ENCODE peak calls at places on chromosomes 2 and 18, in four cellular contexts. One of them, this sample, is unnamed.

GRCh38 chr2:120559401-120559800 is 176.3 kb upstream of the GLI2 start:
- DNase-seq in WTC11: no peak
- DNase-seq in A549: no peak
- DNase-seq in HCT116: no peak
- DNase-seq in this sample: no peak

GRCh38 chr2:190587106-190587505 is 52.6 kb upstream of the NEMP2 start:
- DNase-seq in HCT116: no peak
- DNase-seq in A549: no peak
- DNase-seq in WTC11: no peak
- DNase-seq in this sample: no peak

GRCh38 chr2:165141601-165142000 is 62.2 kb downstream of the SCN3A start:
- DNase-seq in A549: no peak
- DNase-seq in WTC11: no peak
- DNase-seq in HCT116: no peak
- DNase-seq in this sample: no peak

GRCh38 chr18:75656035-75656434 is 228.5 kb upstream of the SMIM21 start:
- DNase-seq in HCT116: no peak
- DNase-seq in WTC11: no peak
- DNase-seq in A549: no peak
- DNase-seq in this sample: peak

GRCh38 chr18:76709659-76710645 is 112.4 kb upstream of the ZNF236 start:
- DNase-seq in HCT116: peak
- DNase-seq in WTC11: peak
- DNase-seq in A549: peak
- DNase-seq in this sample: peak

GRCh38 chr18:22687892-22688680 is 245.0 kb upstream of the RBBP8 start:
- DNase-seq in A549: no peak
- DNase-seq in HCT116: no peak
- DNase-seq in WTC11: no peak
- DNase-seq in this sample: no peak

GRCh38 chr2:86398911-86399474 is 42.2 kb upstream of the KDM3A start:
- DNase-seq in HCT116: no peak
- DNase-seq in A549: no peak
- DNase-seq in WTC11: no peak
- DNase-seq in this sample: peak

GRCh38 chr2:8567469-8568108 is 114.3 kb upstream of the ID2 start:
- DNase-seq in HCT116: no peak
- DNase-seq in A549: no peak
- DNase-seq in WTC11: no peak
- DNase-seq in this sample: no peak

GRCh38 chr2:226184940-226185575 is 614.6 kb downstream of the IRS1 start:
- DNase-seq in HCT116: no peak
- DNase-seq in WTC11: peak
- DNase-seq in A549: peak
- DNase-seq in this sample: peak

GRCh38 chr18:5456577-5457466 is 87.0 kb downstream of the EPB41L3 start:
- DNase-seq in A549: no peak
- DNase-seq in HCT116: no peak
- DNase-seq in WTC11: peak
- DNase-seq in this sample: no peak

GRCh38 chr2:24792874-24793751 is at the start of the genes CENPO and PTRHD1:
- DNase-seq in WTC11: peak
- DNase-seq in HCT116: peak
- DNase-seq in A549: peak
- DNase-seq in this sample: peak

GRCh38 chr18:75207298-75208054 is 1.5 kb downstream of the PTGR3 start:
- DNase-seq in A549: no peak
- DNase-seq in HCT116: no peak
- DNase-seq in WTC11: no peak
- DNase-seq in this sample: peak

GRCh38 chr2:60068755-60069154 is 484.7 kb downstream of the BCL11A start:
- DNase-seq in WTC11: no peak
- DNase-seq in HCT116: no peak
- DNase-seq in A549: no peak
- DNase-seq in this sample: peak

GRCh38 chr2:20411361-20411894 is 35.4 kb upstream of the RHOB start:
- DNase-seq in HCT116: peak
- DNase-seq in WTC11: peak
- DNase-seq in A549: peak
- DNase-seq in this sample: peak

DNA sequence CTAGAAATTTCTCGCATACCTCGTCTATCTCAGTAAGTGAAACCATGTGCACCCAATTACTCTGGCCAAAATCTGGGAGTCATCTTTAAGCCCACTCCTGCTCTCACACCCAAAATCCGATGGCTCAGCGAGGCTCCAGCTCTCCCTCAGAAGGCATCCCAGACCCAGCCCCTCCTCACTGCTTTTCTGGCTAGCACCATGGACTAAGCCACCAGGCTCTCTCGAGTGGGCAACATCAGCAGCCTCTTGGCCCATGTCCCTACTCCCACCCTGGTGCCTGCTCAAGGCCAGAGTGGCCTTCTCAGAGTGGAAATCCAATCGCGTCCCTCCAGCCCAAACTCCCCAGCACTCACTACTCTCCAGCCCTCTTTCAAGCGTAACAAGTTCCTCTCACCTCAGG is 27.2 kb downstream of the TNS1 start:
- DNase-seq in HCT116: no peak
- DNase-seq in WTC11: no peak
- DNase-seq in A549: no peak
- DNase-seq in this sample: no peak
- TF ChIP-seq MAX in HCT116: no peak
- TF ChIP-seq MAX in WTC11: no peak
- TF ChIP-seq MAX in A549: no peak
- TF ChIP-seq MAX in this sample: no peak

GRCh38 chr2:178194600-178195389 is 483 bp downstream of the OSBPL6 start:
- DNase-seq in WTC11: peak
- DNase-seq in A549: peak
- DNase-seq in HCT116: no peak
- DNase-seq in this sample: peak
- TF ChIP-seq MAX in WTC11: no peak
- TF ChIP-seq MAX in A549: no peak
- TF ChIP-seq MAX in HCT116: no peak
- TF ChIP-seq MAX in this sample: peak

DNA sequence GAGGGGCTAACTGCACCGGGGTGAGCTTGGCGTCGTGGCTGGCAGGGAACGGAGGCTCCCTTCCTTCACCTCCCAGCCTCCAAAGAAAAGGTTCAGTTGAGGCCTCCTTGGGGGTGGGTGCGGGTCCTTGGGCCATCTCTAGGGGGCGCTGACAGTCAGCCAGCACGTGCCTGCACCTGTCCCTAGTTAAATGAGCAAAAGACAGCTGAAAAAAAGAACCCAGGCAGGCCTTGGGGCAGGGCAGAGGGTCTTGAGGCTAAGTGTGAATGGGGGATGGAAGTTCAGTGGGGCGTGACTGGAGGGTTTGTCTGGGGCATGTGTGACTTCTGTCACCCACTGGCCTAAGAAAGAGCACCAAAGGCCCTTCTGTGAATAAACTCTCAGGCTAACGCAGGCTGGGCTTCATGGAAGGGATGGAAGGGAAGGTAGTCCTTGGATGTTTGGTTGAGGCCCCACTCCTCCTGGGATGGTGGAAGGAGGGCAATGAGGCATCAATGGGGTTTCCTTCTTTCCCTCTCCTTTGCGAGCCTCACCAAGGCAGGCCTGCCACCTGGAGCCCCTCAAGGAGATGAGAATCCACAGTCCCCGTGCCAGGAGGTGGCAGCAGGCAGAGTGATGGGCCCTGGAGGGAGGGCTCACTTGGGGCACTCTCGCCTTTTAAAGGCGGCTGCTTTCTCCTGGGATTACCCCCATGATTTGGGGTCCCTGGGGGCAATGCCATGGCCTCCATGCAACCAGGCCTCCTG is 56.2 kb downstream of the ZFP36L2 start:
- DNase-seq in A549: peak
- DNase-seq in WTC11: peak
- DNase-seq in HCT116: no peak
- DNase-seq in this sample: peak
- TF ChIP-seq MAX in A549: peak
- TF ChIP-seq MAX in WTC11: peak
- TF ChIP-seq MAX in HCT116: peak
- TF ChIP-seq MAX in this sample: peak

DNA sequence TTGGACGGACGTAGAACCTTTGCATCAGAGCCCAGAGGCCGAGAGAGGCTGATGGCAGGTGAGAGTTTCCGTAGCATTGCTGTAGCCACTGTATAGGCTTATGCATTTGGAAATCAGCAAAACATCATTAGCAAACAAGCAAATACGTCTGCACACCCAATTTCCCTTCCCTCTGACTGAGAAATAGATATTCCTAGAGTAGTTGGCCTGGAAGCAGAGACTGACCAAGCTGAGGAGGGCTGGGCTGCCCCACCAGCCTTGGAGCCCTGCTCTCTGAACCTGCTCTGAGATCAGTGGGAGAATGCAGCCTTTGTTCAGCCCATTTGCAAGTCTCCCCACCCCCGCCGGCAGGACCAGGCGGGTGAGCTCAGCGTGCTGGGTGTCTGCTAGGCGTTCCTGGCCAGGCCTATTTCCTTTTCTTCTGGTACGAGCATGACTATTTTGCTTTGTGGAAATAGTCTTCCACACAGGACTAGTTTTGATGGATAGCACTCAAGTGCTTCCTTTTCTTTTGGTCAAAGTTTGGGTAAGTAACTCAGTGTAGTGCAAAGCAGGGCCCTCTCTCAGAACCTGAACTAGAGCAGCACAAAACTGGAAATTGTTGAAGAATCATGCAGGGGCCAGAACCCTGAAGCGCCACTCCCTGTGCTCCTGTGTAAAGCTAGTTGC is 21.9 kb upstream of the RNF149 start:
- DNase-seq in A549: no peak
- DNase-seq in HCT116: no peak
- DNase-seq in WTC11: peak
- DNase-seq in this sample: no peak
- TF ChIP-seq MAX in A549: no peak
- TF ChIP-seq MAX in HCT116: no peak
- TF ChIP-seq MAX in WTC11: no peak
- TF ChIP-seq MAX in this sample: no peak

DNA sequence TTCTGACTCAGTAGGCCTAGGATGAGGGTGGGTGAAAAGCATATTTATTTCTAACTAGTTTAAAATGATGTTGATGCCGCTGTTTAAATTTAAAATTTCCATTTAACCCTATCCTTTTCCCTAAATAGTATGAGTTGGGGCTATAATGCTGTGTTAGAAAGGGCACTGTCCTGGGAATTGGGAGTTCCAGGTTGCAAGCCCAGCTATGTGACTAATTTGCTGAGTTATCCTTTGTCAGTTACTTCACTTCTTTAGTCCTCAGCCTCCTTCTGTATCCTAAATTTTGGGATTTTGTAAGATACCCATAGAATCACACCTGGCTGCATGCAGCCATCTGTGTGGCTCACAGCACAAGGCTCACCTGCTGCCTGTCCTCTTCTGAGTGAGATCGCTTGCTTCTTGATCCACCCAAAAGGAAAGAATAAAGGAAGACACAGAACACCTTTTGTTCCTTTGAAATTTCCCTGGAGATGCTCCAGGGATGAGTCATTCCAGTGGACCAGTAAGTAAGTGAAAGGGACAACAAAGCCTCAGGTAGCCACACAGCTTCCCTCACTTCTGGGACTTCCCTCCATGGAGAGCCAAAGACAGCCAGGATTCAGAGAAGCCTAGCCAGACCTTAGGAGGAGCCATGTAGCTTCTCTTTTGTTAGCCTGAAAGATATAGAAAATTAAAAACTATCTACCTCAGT is 97.2 kb downstream of the DTNA start:
- DNase-seq in A549: no peak
- DNase-seq in WTC11: no peak
- DNase-seq in HCT116: peak
- DNase-seq in this sample: no peak
- TF ChIP-seq MAX in A549: no peak
- TF ChIP-seq MAX in WTC11: no peak
- TF ChIP-seq MAX in HCT116: no peak
- TF ChIP-seq MAX in this sample: no peak

GRCh38 chr2:29749041-29749440 is 172.3 kb downstream of the ALK start:
- DNase-seq in A549: no peak
- DNase-seq in WTC11: no peak
- DNase-seq in HCT116: peak
- DNase-seq in this sample: no peak
- TF ChIP-seq MAX in A549: no peak
- TF ChIP-seq MAX in WTC11: no peak
- TF ChIP-seq MAX in HCT116: peak
- TF ChIP-seq MAX in this sample: no peak

GRCh38 chr2:189188446-189188845 is 8.9 kb upstream of the COL5A2 start:
- DNase-seq in WTC11: no peak
- DNase-seq in HCT116: no peak
- DNase-seq in A549: no peak
- DNase-seq in this sample: no peak
- TF ChIP-seq MAX in WTC11: no peak
- TF ChIP-seq MAX in HCT116: no peak
- TF ChIP-seq MAX in A549: no peak
- TF ChIP-seq MAX in this sample: no peak

GRCh38 chr2:43186679-43187374 is 39.6 kb downstream of the ZFP36L2 start:
- DNase-seq in HCT116: no peak
- DNase-seq in A549: no peak
- DNase-seq in WTC11: peak
- DNase-seq in this sample: peak
- TF ChIP-seq MAX in HCT116: no peak
- TF ChIP-seq MAX in A549: no peak
- TF ChIP-seq MAX in WTC11: no peak
- TF ChIP-seq MAX in this sample: no peak

GRCh38 chr2:119476301-119477117 is 44.9 kb downstream of the TMEM37 start:
- DNase-seq in WTC11: peak
- DNase-seq in A549: peak
- DNase-seq in HCT116: peak
- DNase-seq in this sample: peak
- TF ChIP-seq MAX in WTC11: peak
- TF ChIP-seq MAX in A549: peak
- TF ChIP-seq MAX in HCT116: peak
- TF ChIP-seq MAX in this sample: peak

DNA sequence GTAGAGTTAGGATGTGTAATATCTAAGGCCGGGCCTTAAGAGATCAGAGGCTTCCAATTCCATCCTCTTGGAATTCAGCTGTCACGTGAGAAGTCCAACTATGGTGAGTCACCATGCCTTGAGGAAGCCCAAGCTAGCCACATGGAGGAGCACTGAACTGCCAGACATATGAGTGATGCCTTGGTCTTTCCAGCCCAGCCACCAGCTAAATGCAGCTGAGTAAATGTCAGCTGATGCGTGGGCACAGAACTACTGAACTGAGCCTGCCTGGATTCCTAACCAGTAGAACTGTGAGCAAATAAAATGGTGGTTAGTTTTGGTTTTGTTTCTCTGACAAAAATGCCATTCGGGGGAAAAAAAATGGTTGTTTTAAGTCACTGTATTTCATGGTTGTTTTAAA is 153.7 kb upstream of the SERTAD2 start:
- DNase-seq in HCT116: peak
- DNase-seq in A549: peak
- DNase-seq in WTC11: no peak
- DNase-seq in this sample: peak
- TF ChIP-seq MAX in HCT116: peak
- TF ChIP-seq MAX in A549: peak
- TF ChIP-seq MAX in WTC11: no peak
- TF ChIP-seq MAX in this sample: no peak